ENCODE peak calls at places on chromosomes 4 and X, in four cellular contexts. One of them, this sample, is unnamed.

GRCh38 chrX:102835504-102836146 is 101.4 kb upstream of the RAB40AL start:
- DNase-seq in GM23248: peak; percentile 52
- DNase-seq in heart right ventricle: no peak
- DNase-seq in GM23338: peak; percentile 48
- DNase-seq in this sample: peak; percentile 4

GRCh38 chr4:139419388-139419914 is 34.5 kb upstream of the RAB33B start:
- DNase-seq in GM23248: peak; percentile 72
- DNase-seq in heart right ventricle: peak; percentile 72
- DNase-seq in GM23338: no peak
- DNase-seq in this sample: no peak

GRCh38 chr4:88456757-88457306 is at the start of gene HERC5:
- DNase-seq in GM23338: peak; percentile 95
- DNase-seq in GM23248: peak; percentile 92
- DNase-seq in heart right ventricle: peak; percentile 97
- DNase-seq in this sample: peak; percentile 93

GRCh38 chrX:101062171-101062570 is 10.3 kb upstream of the TRMT2B start:
- DNase-seq in GM23248: peak; percentile 36
- DNase-seq in GM23338: peak; percentile 10
- DNase-seq in heart right ventricle: no peak
- DNase-seq in this sample: no peak

GRCh38 chr4:47525154-47525819 is 40.2 kb downstream of the ATP10D start:
- DNase-seq in GM23248: peak; percentile 94
- DNase-seq in GM23338: no peak
- DNase-seq in heart right ventricle: peak; percentile 29
- DNase-seq in this sample: no peak

GRCh38 chrX:154719132-154719675 is 31.7 kb downstream of the GAB3 start:
- DNase-seq in heart right ventricle: no peak
- DNase-seq in GM23338: no peak
- DNase-seq in GM23248: peak; percentile 72
- DNase-seq in this sample: no peak

GRCh38 chr4:137307806-137308205 is 224.5 kb downstream of the PCDH18 start:
- DNase-seq in heart right ventricle: peak; percentile 8
- DNase-seq in GM23248: peak; percentile 76
- DNase-seq in GM23338: no peak
- DNase-seq in this sample: no peak

GRCh38 chrX:115147220-115147619 is 42.0 kb upstream of the RBMXL3 start:
- DNase-seq in heart right ventricle: no peak
- DNase-seq in GM23248: peak; percentile 35
- DNase-seq in GM23338: peak; percentile 8
- DNase-seq in this sample: peak; percentile 3

GRCh38 chr4:25844957-25845712 is 17.7 kb downstream of the SEL1L3 start:
- DNase-seq in GM23248: no peak
- DNase-seq in heart right ventricle: no peak
- DNase-seq in GM23338: no peak
- DNase-seq in this sample: no peak

GRCh38 chrX:12372111-12372510 is 233.8 kb downstream of the FRMPD4 start:
- DNase-seq in GM23338: peak; percentile 46
- DNase-seq in GM23248: no peak
- DNase-seq in heart right ventricle: no peak
- DNase-seq in this sample: no peak

GRCh38 chrX:130416785-130417184 is 15.0 kb downstream of the RBMX2 start:
- DNase-seq in heart right ventricle: no peak
- DNase-seq in GM23248: no peak
- DNase-seq in GM23338: no peak
- DNase-seq in this sample: no peak

GRCh38 chrX:133608406-133608805 is 193.1 kb upstream of the GPC4 start:
- DNase-seq in heart right ventricle: no peak
- DNase-seq in GM23248: peak; percentile 67
- DNase-seq in GM23338: no peak
- DNase-seq in this sample: no peak

GRCh38 chrX:23819385-23820234 is 36.6 kb downstream of the SAT1 start:
- DNase-seq in GM23338: no peak
- DNase-seq in GM23248: peak; percentile 12
- DNase-seq in heart right ventricle: no peak
- DNase-seq in this sample: no peak

GRCh38 chr4:91258326-91258725 is 1045.4 kb upstream of the GRID2 start:
- DNase-seq in heart right ventricle: no peak
- DNase-seq in GM23338: no peak
- DNase-seq in GM23248: no peak
- DNase-seq in this sample: no peak

GRCh38 chrX:19168609-19169008 is 46.3 kb upstream of the ADGRG2 start:
- DNase-seq in GM23338: no peak
- DNase-seq in GM23248: no peak
- DNase-seq in heart right ventricle: no peak
- DNase-seq in this sample: no peak

GRCh38 chrX:133046601-133047000 is 50.3 kb downstream of the USP26 start:
- DNase-seq in GM23338: no peak
- DNase-seq in heart right ventricle: no peak
- DNase-seq in GM23248: no peak
- DNase-seq in this sample: no peak

DNA sequence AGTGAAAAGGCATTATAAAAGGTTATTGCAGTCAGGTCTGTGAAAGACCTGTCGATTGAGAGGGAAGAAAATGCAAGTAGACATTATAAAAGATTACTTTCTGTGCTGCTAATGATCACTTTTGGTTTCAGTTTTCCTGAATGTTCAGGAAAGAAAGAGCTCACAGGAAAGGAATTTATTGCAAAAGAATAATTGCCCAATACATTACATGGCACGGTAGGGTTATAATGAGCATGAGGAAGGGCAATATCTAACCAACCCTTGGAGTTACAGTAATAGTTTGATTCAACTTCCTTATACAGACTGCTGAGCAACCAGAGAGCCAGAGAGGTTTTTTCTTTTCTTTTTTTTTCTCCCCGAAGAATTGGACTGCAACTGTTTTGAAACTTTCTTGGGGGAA is 246.9 kb downstream of the C4orf33 start:
- DNase-seq in heart right ventricle: no peak
- DNase-seq in GM23338: no peak
- DNase-seq in GM23248: peak; percentile 89
- DNase-seq in this sample: no peak
- H3K4me3 ChIP-seq in heart right ventricle: no peak overlapping the region
- H3K4me3 ChIP-seq in GM23338: no peak overlapping the region
- H3K4me3 ChIP-seq in GM23248: peak overlapping the region; percentile 72
- H3K4me3 ChIP-seq in this sample: no peak overlapping the region

DNA sequence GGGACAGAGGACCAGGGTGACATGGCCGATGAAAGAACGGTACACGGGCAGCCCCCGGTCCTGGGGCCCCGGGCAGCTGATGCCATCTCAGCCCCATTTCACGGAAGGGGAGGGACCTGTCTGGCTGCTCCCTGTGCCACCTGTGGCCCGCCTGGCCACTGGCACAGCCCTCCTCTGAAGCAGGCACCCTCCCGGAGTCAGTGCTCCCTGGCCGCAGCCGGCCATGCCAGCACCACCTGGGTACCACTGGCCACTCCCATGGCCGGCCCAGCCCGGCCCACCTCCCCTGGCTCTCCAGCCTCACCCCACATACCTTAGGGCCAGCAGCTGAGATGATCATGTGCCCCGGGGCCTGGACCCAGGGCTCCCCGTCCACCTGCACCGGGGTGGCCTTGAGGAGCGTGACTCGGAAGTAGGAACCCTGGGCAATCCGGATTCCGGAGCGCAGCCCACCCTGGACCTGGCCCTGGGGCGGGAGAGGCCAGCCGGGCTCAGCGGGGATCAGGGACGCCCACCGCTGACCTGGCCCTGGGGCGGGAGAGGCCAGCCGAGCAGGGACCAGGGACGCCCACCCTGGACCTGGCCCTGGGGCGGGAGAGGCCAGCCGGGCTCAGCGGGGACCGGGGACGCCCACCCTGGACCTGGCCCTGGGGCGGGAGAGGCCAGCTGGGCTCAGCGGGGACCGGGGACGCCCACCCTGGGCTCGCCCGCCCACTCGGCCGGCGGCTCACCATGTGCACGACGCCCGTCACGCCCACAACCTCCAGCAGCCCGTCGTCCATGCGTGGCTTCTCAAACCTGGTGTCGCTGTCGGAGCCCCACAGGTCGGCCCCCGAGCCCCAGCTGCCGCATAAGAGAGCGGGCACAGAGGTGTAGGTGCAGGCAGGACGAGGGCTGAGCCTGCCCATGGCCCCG is 12.4 kb downstream of the DGKQ start:
- DNase-seq in heart right ventricle: no peak
- DNase-seq in GM23338: no peak
- DNase-seq in GM23248: no peak
- DNase-seq in this sample: no peak
- H3K36me3 ChIP-seq in heart right ventricle: peaks cover 86% of the 10 kb centered on the region
- H3K36me3 ChIP-seq in GM23338: no peaks in the 10 kb centered on the region
- H3K36me3 ChIP-seq in GM23248: no peaks in the 10 kb centered on the region
- H3K36me3 ChIP-seq in this sample: no peaks in the 10 kb centered on the region

DNA sequence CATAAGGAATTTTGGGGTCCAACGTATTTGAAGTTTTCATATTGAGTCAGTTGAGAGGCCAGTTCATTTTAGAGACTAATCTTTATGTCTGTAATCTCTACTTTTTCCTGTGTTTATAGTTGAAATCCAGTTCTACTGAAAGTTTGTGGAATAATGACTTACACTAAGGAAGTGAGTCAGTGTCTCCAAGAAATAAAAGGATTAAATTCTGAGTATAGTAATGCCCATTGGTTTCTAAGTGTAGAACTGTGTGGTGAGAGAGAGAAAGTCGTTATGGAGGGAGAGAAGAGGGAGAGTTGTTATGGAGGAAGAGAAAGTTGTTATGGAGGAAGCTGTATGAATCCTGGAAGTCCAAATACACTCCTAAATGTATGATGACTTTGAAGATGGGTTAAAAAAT is 264.6 kb upstream of the HAND2 start:
- DNase-seq in GM23248: peak; percentile 58
- DNase-seq in heart right ventricle: no peak
- DNase-seq in GM23338: no peak
- DNase-seq in this sample: no peak
- H3K4me3 ChIP-seq in GM23248: peak overlapping the region; percentile 28
- H3K4me3 ChIP-seq in heart right ventricle: no peak overlapping the region
- H3K4me3 ChIP-seq in GM23338: no peak overlapping the region
- H3K4me3 ChIP-seq in this sample: no peak overlapping the region

GRCh38 chr4:168241953-168242352 is 76.6 kb downstream of the DDX60 start:
- DNase-seq in heart right ventricle: no peak
- DNase-seq in GM23338: peak; percentile 10
- DNase-seq in GM23248: no peak
- DNase-seq in this sample: no peak
- H3K36me3 ChIP-seq in heart right ventricle: peaks cover 88% of the 10 kb centered on the region
- H3K36me3 ChIP-seq in GM23338: no peaks in the 10 kb centered on the region
- H3K36me3 ChIP-seq in GM23248: no peaks in the 10 kb centered on the region
- H3K36me3 ChIP-seq in this sample: peaks cover 2% of the 10 kb centered on the region

This sample was measured in H7.